ENCODE peak calls at places on chromosomes 7 and 10, in eight cellular contexts. W is stomach, R is astrocyte, O is IMR-90, N is mesenchymal stem cell, J is endodermal cell, U is neural progenitor cell, H is heart left ventricle. Y is an unnamed sample.

GRCh38 chr10:72337039-72337629 is 17.6 kb downstream of the DNAJB12 start:
- DNase-seq in W (peak; percentile 94), R (no peak), O (peak; percentile 53), N (peak; percentile 76), J (peak; percentile 91), U (peak; percentile 84), H (peak; percentile 93), Y (peak; percentile 81)

GRCh38 chr10:51425431-51425830 is 274.0 kb downstream of the CSTF2T start:
- DNase-seq in W (no peak), R (peak; percentile 24), O (no peak), N (no peak), J (no peak), U (peak; percentile 43), H (peak; percentile 30), Y (no peak)

GRCh38 chr10:99080275-99080816 is 155.3 kb downstream of the HPSE2 start:
- DNase-seq in W (no peak), R (no peak), O (no peak), N (no peak), J (no peak), U (no peak), H (no peak), Y (no peak)

GRCh38 chr7:76292206-76292573 is 10.3 kb upstream of the HSPB1 start:
- DNase-seq in W (no peak), R (no peak), O (no peak), N (peak; percentile 71), J (no peak), U (no peak), H (no peak), Y (no peak)

GRCh38 chr10:15320118-15320517 is 51.0 kb downstream of the FAM171A1 start:
- DNase-seq in W (no peak), R (no peak), O (no peak), N (no peak), J (no peak), U (no peak), H (no peak), Y (no peak)

GRCh38 chr7:84100866-84101265 is 93.7 kb downstream of the SEMA3A start:
- DNase-seq in W (no peak), R (no peak), O (peak; percentile 69), N (peak; percentile 68), J (no peak), U (no peak), H (no peak), Y (no peak)

GRCh38 chr7:116670409-116671036 is 1.5 kb upstream of the MET start:
- DNase-seq in W (no peak), R (peak; percentile 39), O (peak; percentile 26), N (peak; percentile 15), J (no peak), U (no peak), H (no peak), Y (no peak)

GRCh38 chr10:122657734-122658133 is 41.9 kb downstream of the C10orf120 start:
- DNase-seq in W (no peak), R (no peak), O (no peak), N (no peak), J (no peak), U (no peak), H (no peak), Y (no peak)

GRCh38 chr10:62665771-62666170 is 138.7 kb upstream of the ADO start:
- DNase-seq in W (no peak), R (no peak), O (no peak), N (no peak), J (no peak), U (no peak), H (no peak), Y (no peak)

GRCh38 chr10:46092523-46093195 is 46.6 kb upstream of the MSMB start:
- DNase-seq in W (no peak), R (no peak), O (no peak), N (no peak), J (no peak), U (no peak), H (no peak), Y (no peak)

GRCh38 chr7:2821842-2822507 is 22.1 kb downstream of the GNA12 start:
- DNase-seq in W (no peak), R (peak; percentile 92), O (peak; percentile 91), N (peak; percentile 88), J (peak; percentile 45), U (no peak), H (no peak), Y (peak; percentile 90)

GRCh38 chr7:150594817-150595216 is 27.6 kb downstream of the GIMAP4 start:
- DNase-seq in W (no peak), R (no peak), O (no peak), N (no peak), J (no peak), U (no peak), H (no peak), Y (no peak)
- H3K27me3 ChIP-seq in W (no peaks in the 10 kb centered on the region), R (no peaks in the 10 kb centered on the region), O (no peaks in the 10 kb centered on the region), N (no peaks in the 10 kb centered on the region), J (no peaks in the 10 kb centered on the region), U (peaks cover 3% of the 10 kb centered on the region), H (no peaks in the 10 kb centered on the region), Y (no peaks in the 10 kb centered on the region)

GRCh38 chr10:30704016-30704600 is 74.6 kb upstream of the LYZL2 start:
- DNase-seq in W (no peak), R (no peak), O (no peak), N (no peak), J (no peak), U (no peak), H (no peak), Y (no peak)

GRCh38 chr10:30702860-30703259 is 73.3 kb upstream of the LYZL2 start:
- DNase-seq in W (no peak), R (no peak), O (no peak), N (no peak), J (no peak), U (no peak), H (no peak), Y (no peak)

GRCh38 chr10:30697806-30698205 is 68.3 kb upstream of the LYZL2 start:
- DNase-seq in W (no peak), R (no peak), O (no peak), N (no peak), J (no peak), U (no peak), H (no peak), Y (no peak)

GRCh38 chr10:30705086-30705624 is 75.6 kb upstream of the LYZL2 start:
- DNase-seq in W (no peak), R (no peak), O (no peak), N (no peak), J (no peak), U (no peak), H (no peak), Y (no peak)

GRCh38 chr10:30701471-30702173 is 72.1 kb upstream of the LYZL2 start:
- DNase-seq in W (peak; percentile 31), R (peak; percentile 70), O (peak; percentile 75), N (peak; percentile 62), J (no peak), U (no peak), H (no peak), Y (peak; percentile 28)
- H3K4me3 ChIP-seq in W (no peak overlapping the region), R (peak overlapping the region; percentile 41), O (no peak overlapping the region), N (no peak overlapping the region), J (no peak overlapping the region), U (no peak overlapping the region), H (peak overlapping the region; percentile 29), Y (no peak overlapping the region)

GRCh38 chr7:131924857-131925256 is 368.4 kb upstream of the PODXL start:
- DNase-seq in W (no peak), R (no peak), O (no peak), N (no peak), J (no peak), U (no peak), H (no peak), Y (no peak)

GRCh38 chr7:131921016-131921415 is 364.6 kb upstream of the PODXL start:
- DNase-seq in W (no peak), R (peak; percentile 75), O (peak; percentile 9), N (no peak), J (peak; percentile 10), U (no peak), H (no peak), Y (no peak)

DNA sequence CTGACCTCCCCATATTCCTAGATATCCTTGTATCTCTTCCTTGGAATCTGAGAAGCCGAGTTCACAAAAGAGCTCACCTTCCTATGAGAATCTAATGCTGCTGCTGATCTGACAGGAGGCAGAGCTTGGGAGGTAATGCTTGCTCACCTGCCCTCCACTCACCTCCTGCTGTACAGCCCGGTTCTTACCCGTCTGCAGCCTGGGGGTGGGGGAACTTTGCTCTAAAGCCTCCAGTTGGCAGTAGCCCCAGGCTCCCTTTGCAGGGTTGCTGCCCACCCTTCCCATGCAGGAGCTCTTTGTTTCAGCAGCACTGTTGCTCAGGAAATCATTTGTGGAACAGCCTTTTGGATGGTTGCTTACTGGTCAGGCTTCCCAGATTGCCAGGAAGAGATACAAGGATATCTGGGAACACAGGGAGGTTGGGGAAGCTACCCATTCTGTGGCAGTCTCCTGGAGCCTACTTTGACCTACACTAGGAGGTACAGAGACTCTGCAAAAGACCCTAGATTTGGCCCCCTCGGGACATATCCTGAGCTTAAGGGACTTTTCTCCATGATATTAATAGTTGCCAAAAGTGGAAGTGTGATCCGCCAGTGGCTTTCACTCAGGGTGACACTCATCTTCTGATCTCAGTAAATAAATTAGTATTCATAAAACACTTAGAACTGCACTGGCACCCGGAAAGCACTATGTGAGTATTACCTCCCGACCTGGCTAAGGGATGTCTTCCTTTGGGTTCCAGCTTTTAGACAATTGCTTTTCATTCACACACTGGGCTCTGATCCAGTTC is 363.7 kb upstream of the PODXL start:
- DNase-seq in W (no peak), R (no peak), O (no peak), N (no peak), J (peak; percentile 51), U (no peak), H (no peak), Y (no peak)
- H3K4me1 ChIP-seq in W (no peaks in the 10 kb centered on the region), R (peaks cover 9% of the 10 kb centered on the region), O (no peaks in the 10 kb centered on the region), N (no peaks in the 10 kb centered on the region), J (peaks cover 5% of the 10 kb centered on the region), U (no peaks in the 10 kb centered on the region), H (no peaks in the 10 kb centered on the region), Y (no peaks in the 10 kb centered on the region)

DNA sequence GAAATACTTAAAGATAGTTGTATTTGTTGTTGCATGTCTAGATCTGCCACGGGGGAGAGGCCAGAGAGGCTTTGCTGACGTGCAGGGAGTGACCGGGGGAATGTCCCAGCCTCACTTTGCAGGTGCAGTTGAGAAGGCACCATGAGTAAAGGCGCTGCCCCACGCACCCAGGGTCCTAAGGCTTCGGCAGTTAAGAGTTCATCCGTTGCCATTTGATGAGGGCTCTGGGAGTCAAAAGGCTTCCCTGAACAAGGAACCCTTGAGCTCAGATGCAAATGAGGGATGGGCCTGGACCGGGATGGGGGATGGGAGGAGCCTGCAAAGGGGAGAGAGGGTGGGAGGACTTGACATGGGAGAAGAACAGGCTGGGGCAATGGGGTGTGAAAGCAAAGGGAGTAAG is 20.4 kb downstream of the PPP2R2D start:
- DNase-seq in W (no peak), R (no peak), O (no peak), N (no peak), J (peak; percentile 51), U (peak; percentile 51), H (no peak), Y (no peak)
- H3K27me3 ChIP-seq in W (no peaks in the 10 kb centered on the region), R (no peaks in the 10 kb centered on the region), O (no peaks in the 10 kb centered on the region), N (no peaks in the 10 kb centered on the region), J (no peaks in the 10 kb centered on the region), U (no peaks in the 10 kb centered on the region), H (no peaks in the 10 kb centered on the region), Y (no peaks in the 10 kb centered on the region)

Y was measured in SJSA1.